ENCODE peak calls at places on chromosomes 5 and 9, in nine cellular contexts. U is endodermal cell, S is NCI-H2081, T is ecto neural progenitor cell, I is pancreas, W is germinal center, V is T1000, H is epithelial cell of esophagus, L is NCI-H460. N is an unnamed sample.

GRCh38 chr9:107755267-107755666 is 265.7 kb upstream of the KLF4 start:
- DNase-seq in U (no peak), S (no peak), T (no peak), I (peak), W (no peak), V (peak), H (peak), L (peak), N (no peak)

GRCh38 chr5:175889910-175890684 is 18.7 kb downstream of the CPLX2 start:
- DNase-seq in U (no peak), S (peak), T (peak), I (no peak), W (no peak), V (peak), H (no peak), L (no peak), N (no peak)

GRCh38 chr5:53334431-53334941 is 145.9 kb upstream of the FST start:
- DNase-seq in U (no peak), S (no peak), T (no peak), I (no peak), W (no peak), V (no peak), H (peak), L (no peak), N (no peak)

GRCh38 chr9:13444272-13444608 is 164.7 kb upstream of the MPDZ start:
- DNase-seq in U (no peak), S (peak), T (no peak), I (no peak), W (no peak), V (no peak), H (no peak), L (no peak), N (no peak)

GRCh38 chr5:21219966-21220365 is 1232.0 kb upstream of the CDH18 start:
- DNase-seq in U (no peak), S (no peak), T (no peak), I (no peak), W (no peak), V (no peak), H (no peak), L (no peak), N (no peak)

GRCh38 chr5:93279292-93279974 is 301.6 kb downstream of the NR2F1-AS1 start:
- DNase-seq in U (no peak), S (peak), T (no peak), I (no peak), W (no peak), V (no peak), H (no peak), L (no peak), N (no peak)

GRCh38 chr9:129145841-129146292 is 32.2 kb downstream of the IER5L start:
- DNase-seq in U (peak), S (no peak), T (peak), I (no peak), W (no peak), V (peak), H (no peak), L (no peak), N (no peak)

GRCh38 chr5:179313849-179314521 is 31.3 kb downstream of the ADAMTS2 start:
- DNase-seq in U (no peak), S (no peak), T (no peak), I (peak), W (no peak), V (no peak), H (no peak), L (no peak), N (no peak)

GRCh38 chr9:91495450-91495849 is 71.8 kb upstream of the NFIL3 start:
- DNase-seq in U (no peak), S (no peak), T (no peak), I (no peak), W (no peak), V (peak), H (peak), L (no peak), N (no peak)

GRCh38 chr5:112379541-112380325 is 39.3 kb downstream of the EPB41L4A start:
- DNase-seq in U (no peak), S (no peak), T (no peak), I (no peak), W (no peak), V (no peak), H (no peak), L (no peak), N (no peak)

GRCh38 chr5:38208782-38209378 is 49.5 kb upstream of the EGFLAM start:
- DNase-seq in U (peak), S (peak), T (no peak), I (no peak), W (no peak), V (no peak), H (peak), L (peak), N (no peak)